ENCODE peak calls at places on chromosomes 7 and 10, in four cellular contexts. H is nephron progenitor cell, D is NCI-H446 treated with DMSO at 0.1 percent for 48 hours, U is HS-5. C is an unnamed sample.

GRCh38 chr10:84534168-84534567 is 205.8 kb downstream of the CCSER2 start:
- DNase-seq in U (no peak), D (no peak), H (no peak), C (no peak)

GRCh38 chr7:43148161-43148731 is 35.8 kb downstream of the HECW1 start:
- DNase-seq in D (no peak), H (no peak), U (no peak), C (no peak)

GRCh38 chr10:70851597-70852475 is 36.1 kb downstream of the SGPL1 start:
- DNase-seq in U (no peak), H (no peak), D (no peak), C (no peak)

GRCh38 chr10:10526846-10527245 is 490.8 kb upstream of the CELF2 start:
- DNase-seq in U (no peak), H (no peak), D (no peak), C (no peak)

GRCh38 chr10:17232276-17232987 is 4.4 kb downstream of the VIM start:
- DNase-seq in H (no peak), U (no peak), D (no peak), C (no peak)

GRCh38 chr10:127916826-127917225 is 9.9 kb downstream of the PTPRE start:
- DNase-seq in D (no peak), H (no peak), U (no peak), C (no peak)

GRCh38 chr7:26655761-26656160 is 208.6 kb downstream of the SKAP2 start:
- DNase-seq in D (no peak), H (no peak), U (no peak), C (no peak)

GRCh38 chr7:84412161-84412969 is 217.8 kb upstream of the SEMA3A start:
- DNase-seq in D (no peak), H (no peak), U (peak), C (no peak)

GRCh38 chr7:67484244-67484751 is 487.7 kb downstream of the TYW1 start:
- DNase-seq in U (peak), H (peak), D (peak), C (peak)

GRCh38 chr7:47087866-47088265 is 494.0 kb downstream of the TNS3 start:
- DNase-seq in U (peak), H (no peak), D (no peak), C (no peak)

GRCh38 chr10:99944860-99945259 is 64.9 kb downstream of the DNMBP start:
- DNase-seq in H (no peak), U (no peak), D (no peak), C (no peak)

GRCh38 chr7:2521952-2522591 is 2.5 kb downstream of the LFNG start:
- DNase-seq in D (no peak), H (no peak), U (no peak), C (no peak)

GRCh38 chr10:76432274-76433012 is 1001.0 kb downstream of the LRMDA start:
- DNase-seq in D (no peak), U (peak), H (no peak), C (no peak)

GRCh38 chr10:62647375-62648092 is 157.0 kb upstream of the ADO start:
- DNase-seq in D (no peak), H (no peak), U (no peak), C (no peak)

GRCh38 chr10:77409697-77410471 is 227.7 kb downstream of the KCNMA1 start:
- DNase-seq in D (no peak), U (no peak), H (no peak), C (peak)

GRCh38 chr7:93352881-93353280 is 120.7 kb downstream of the VPS50 start:
- DNase-seq in D (no peak), H (no peak), U (no peak), C (no peak)

GRCh38 chr7:115350764-115351163 is 428.9 kb downstream of the MDFIC start:
- DNase-seq in U (no peak), D (no peak), H (no peak), C (no peak)

GRCh38 chr7:55557666-55558188 is 14.6 kb downstream of the VOPP1 start:
- DNase-seq in H (no peak), U (no peak), D (no peak), C (no peak)

GRCh38 chr10:30270247-30270646 is 78.8 kb downstream of the MTPAP start:
- DNase-seq in U (no peak), H (no peak), D (no peak), C (no peak)

GRCh38 chr10:89171263-89171872 is 35.7 kb downstream of the CH25H start:
- DNase-seq in U (no peak), D (no peak), H (no peak), C (no peak)

GRCh38 chr7:108193593-108194498 is 63.7 kb upstream of the LAMB4 start:
- DNase-seq in H (no peak), D (no peak), U (no peak), C (no peak)

GRCh38 chr7:141370178-141370577 is 181.0 kb upstream of the AGK start:
- DNase-seq in H (no peak), U (no peak), D (no peak), C (no peak)

GRCh38 chr10:121613456-121613855 is 15.2 kb upstream of the FGFR2 start:
- DNase-seq in U (no peak), H (no peak), D (no peak), C (no peak)

GRCh38 chr10:127921751-127922140 is 14.8 kb downstream of the PTPRE start:
- DNase-seq in U (no peak), H (no peak), D (no peak), C (no peak)

GRCh38 chr7:54882694-54883093 is 123.7 kb upstream of the SEC61G start:
- DNase-seq in U (no peak), D (no peak), H (no peak), C (no peak)

GRCh38 chr7:77783540-77783939 is 14.7 kb downstream of the TMEM60 start:
- DNase-seq in U (no peak), D (no peak), H (no peak), C (no peak)

GRCh38 chr10:84156768-84157167 is 16.8 kb upstream of the GPR15LG start:
- DNase-seq in D (no peak), H (no peak), U (no peak), C (no peak)

GRCh38 chr10:49751636-49752510 is 10.2 kb downstream of the OGDHL start:
- DNase-seq in D (no peak), U (no peak), H (no peak), C (no peak)

GRCh38 chr7:44536090-44536489 is 5.0 kb downstream of the NPC1L1 start:
- DNase-seq in D (no peak), H (no peak), U (no peak), C (no peak)

GRCh38 chr7:73573276-73573675 is 5.1 kb downstream of the TBL2 start:
- DNase-seq in U (no peak), D (no peak), H (no peak), C (no peak)

GRCh38 chr7:75920431-75921161 is 5.6 kb downstream of the POR start:
- DNase-seq in H (no peak), D (no peak), U (no peak), C (no peak)